ENCODE peak calls at places on chromosomes 2 and 18, in six cellular contexts. One of them, this sample, is unnamed.

GRCh38 chr2:56118474-56118873 is 65.3 kb upstream of the CCDC85A start:
- DNase-seq in posterior cingulate gyrus: no peak
- DNase-seq in adrenal gland: no peak
- DNase-seq in WTC11: no peak
- DNase-seq in HTR-8/SVneo: no peak
- DNase-seq in AG09319: no peak
- DNase-seq in this sample: no peak

GRCh38 chr2:241298554-241299165 is 16.8 kb downstream of the HDLBP start:
- DNase-seq in posterior cingulate gyrus: no peak
- DNase-seq in adrenal gland: no peak
- DNase-seq in WTC11: no peak
- DNase-seq in HTR-8/SVneo: no peak
- DNase-seq in AG09319: no peak
- DNase-seq in this sample: peak

GRCh38 chr2:162732946-162733698 is 105.4 kb downstream of the KCNH7 start:
- DNase-seq in posterior cingulate gyrus: no peak
- DNase-seq in adrenal gland: no peak
- DNase-seq in WTC11: no peak
- DNase-seq in HTR-8/SVneo: no peak
- DNase-seq in AG09319: no peak
- DNase-seq in this sample: no peak

GRCh38 chr2:75609937-75610508 is 36.6 kb upstream of the MRPL19 start:
- DNase-seq in posterior cingulate gyrus: no peak
- DNase-seq in adrenal gland: no peak
- DNase-seq in WTC11: no peak
- DNase-seq in HTR-8/SVneo: no peak
- DNase-seq in AG09319: no peak
- DNase-seq in this sample: no peak

GRCh38 chr2:215782271-215782670 is 231.1 kb downstream of the MREG start:
- DNase-seq in posterior cingulate gyrus: no peak
- DNase-seq in adrenal gland: no peak
- DNase-seq in WTC11: no peak
- DNase-seq in HTR-8/SVneo: no peak
- DNase-seq in AG09319: no peak
- DNase-seq in this sample: no peak

GRCh38 chr2:144674071-144674470 is 154.2 kb upstream of the ZEB2 start:
- DNase-seq in posterior cingulate gyrus: no peak
- DNase-seq in adrenal gland: no peak
- DNase-seq in WTC11: no peak
- DNase-seq in HTR-8/SVneo: no peak
- DNase-seq in AG09319: no peak
- DNase-seq in this sample: no peak

GRCh38 chr18:45006934-45007333 is 326.2 kb downstream of the SETBP1 start:
- DNase-seq in posterior cingulate gyrus: no peak
- DNase-seq in adrenal gland: no peak
- DNase-seq in WTC11: no peak
- DNase-seq in HTR-8/SVneo: no peak
- DNase-seq in AG09319: no peak
- DNase-seq in this sample: no peak

GRCh38 chr2:47401789-47402554 is 984 bp upstream of the MSH2 start:
- DNase-seq in posterior cingulate gyrus: no peak
- DNase-seq in adrenal gland: no peak
- DNase-seq in WTC11: peak
- DNase-seq in HTR-8/SVneo: no peak
- DNase-seq in AG09319: no peak
- DNase-seq in this sample: no peak

GRCh38 chr2:107591541-107591940 is 235.2 kb upstream of the RGPD4 start:
- DNase-seq in posterior cingulate gyrus: no peak
- DNase-seq in adrenal gland: no peak
- DNase-seq in WTC11: no peak
- DNase-seq in HTR-8/SVneo: no peak
- DNase-seq in AG09319: no peak
- DNase-seq in this sample: no peak

GRCh38 chr2:84033347-84033974 is 425.6 kb downstream of the SUCLG1 start:
- DNase-seq in posterior cingulate gyrus: no peak
- DNase-seq in adrenal gland: no peak
- DNase-seq in WTC11: no peak
- DNase-seq in HTR-8/SVneo: no peak
- DNase-seq in AG09319: no peak
- DNase-seq in this sample: no peak

GRCh38 chr2:188975497-188976102 is 1.4 kb downstream of the COL3A1 start:
- DNase-seq in posterior cingulate gyrus: no peak
- DNase-seq in adrenal gland: no peak
- DNase-seq in WTC11: no peak
- DNase-seq in HTR-8/SVneo: no peak
- DNase-seq in AG09319: peak
- DNase-seq in this sample: no peak

GRCh38 chr2:144770616-144771230 is 250.8 kb upstream of the ZEB2 start:
- DNase-seq in posterior cingulate gyrus: no peak
- DNase-seq in adrenal gland: no peak
- DNase-seq in WTC11: no peak
- DNase-seq in HTR-8/SVneo: no peak
- DNase-seq in AG09319: no peak
- DNase-seq in this sample: no peak

GRCh38 chr18:22113144-22113813 is 56.1 kb upstream of the GATA6 start:
- DNase-seq in posterior cingulate gyrus: no peak
- DNase-seq in adrenal gland: peak
- DNase-seq in WTC11: no peak
- DNase-seq in HTR-8/SVneo: no peak
- DNase-seq in AG09319: no peak
- DNase-seq in this sample: no peak

GRCh38 chr18:76564117-76564516 is 69.1 kb upstream of the ZNF516 start:
- DNase-seq in posterior cingulate gyrus: no peak
- DNase-seq in adrenal gland: no peak
- DNase-seq in WTC11: no peak
- DNase-seq in HTR-8/SVneo: peak
- DNase-seq in AG09319: no peak
- DNase-seq in this sample: no peak

GRCh38 chr2:165239230-165239629 is at the start of gene SCN2A:
- DNase-seq in posterior cingulate gyrus: no peak
- DNase-seq in adrenal gland: peak
- DNase-seq in WTC11: no peak
- DNase-seq in HTR-8/SVneo: peak
- DNase-seq in AG09319: peak
- DNase-seq in this sample: no peak

GRCh38 chr18:59631583-59632181 is 65.5 kb downstream of the CCBE1 start:
- DNase-seq in posterior cingulate gyrus: no peak
- DNase-seq in adrenal gland: no peak
- DNase-seq in WTC11: peak
- DNase-seq in HTR-8/SVneo: peak
- DNase-seq in AG09319: no peak
- DNase-seq in this sample: no peak

GRCh38 chr2:188414412-188414811 is 122.7 kb downstream of the GULP1 start:
- DNase-seq in posterior cingulate gyrus: no peak
- DNase-seq in adrenal gland: no peak
- DNase-seq in WTC11: no peak
- DNase-seq in HTR-8/SVneo: peak
- DNase-seq in AG09319: peak
- DNase-seq in this sample: no peak

GRCh38 chr2:157692768-157693167 is 64.1 kb upstream of the ACVR1C start:
- DNase-seq in posterior cingulate gyrus: no peak
- DNase-seq in adrenal gland: no peak
- DNase-seq in WTC11: no peak
- DNase-seq in HTR-8/SVneo: peak
- DNase-seq in AG09319: no peak
- DNase-seq in this sample: no peak

GRCh38 chr2:54803783-54804758 is 80.6 kb downstream of the EML6 start:
- DNase-seq in posterior cingulate gyrus: no peak
- DNase-seq in adrenal gland: no peak
- DNase-seq in WTC11: no peak
- DNase-seq in HTR-8/SVneo: no peak
- DNase-seq in AG09319: no peak
- DNase-seq in this sample: no peak

GRCh38 chr2:232741284-232741683 is 35.1 kb downstream of the KCNJ13 start:
- DNase-seq in posterior cingulate gyrus: no peak
- DNase-seq in adrenal gland: no peak
- DNase-seq in WTC11: no peak
- DNase-seq in HTR-8/SVneo: no peak
- DNase-seq in AG09319: no peak
- DNase-seq in this sample: no peak

GRCh38 chr2:71684226-71685072 is 231.1 kb downstream of the DYSF start:
- DNase-seq in posterior cingulate gyrus: peak
- DNase-seq in adrenal gland: no peak
- DNase-seq in WTC11: no peak
- DNase-seq in HTR-8/SVneo: no peak
- DNase-seq in AG09319: no peak
- DNase-seq in this sample: no peak

GRCh38 chr2:219706823-219707281 is 79.4 kb downstream of the SLC4A3 start:
- DNase-seq in posterior cingulate gyrus: no peak
- DNase-seq in adrenal gland: no peak
- DNase-seq in WTC11: no peak
- DNase-seq in HTR-8/SVneo: peak
- DNase-seq in AG09319: no peak
- DNase-seq in this sample: no peak

GRCh38 chr2:47530105-47530504 is 127.1 kb downstream of the MSH2 start:
- DNase-seq in posterior cingulate gyrus: no peak
- DNase-seq in adrenal gland: no peak
- DNase-seq in WTC11: no peak
- DNase-seq in HTR-8/SVneo: no peak
- DNase-seq in AG09319: no peak
- DNase-seq in this sample: no peak

GRCh38 chr18:32011193-32011592 is 7.4 kb upstream of the RNF125 start:
- DNase-seq in posterior cingulate gyrus: no peak
- DNase-seq in adrenal gland: no peak
- DNase-seq in WTC11: no peak
- DNase-seq in HTR-8/SVneo: no peak
- DNase-seq in AG09319: no peak
- DNase-seq in this sample: no peak

GRCh38 chr2:99960724-99961566 is 181.4 kb downstream of the AFF3 start:
- DNase-seq in posterior cingulate gyrus: peak
- DNase-seq in adrenal gland: peak
- DNase-seq in WTC11: no peak
- DNase-seq in HTR-8/SVneo: no peak
- DNase-seq in AG09319: no peak
- DNase-seq in this sample: no peak

GRCh38 chr2:3257166-3257565 is 120.5 kb downstream of the EIPR1 start:
- DNase-seq in posterior cingulate gyrus: peak
- DNase-seq in adrenal gland: peak
- DNase-seq in WTC11: peak
- DNase-seq in HTR-8/SVneo: no peak
- DNase-seq in AG09319: no peak
- DNase-seq in this sample: no peak

GRCh38 chr2:207276858-207277257 is 111.1 kb upstream of the KLF7 start:
- DNase-seq in posterior cingulate gyrus: no peak
- DNase-seq in adrenal gland: no peak
- DNase-seq in WTC11: no peak
- DNase-seq in HTR-8/SVneo: no peak
- DNase-seq in AG09319: no peak
- DNase-seq in this sample: no peak

GRCh38 chr18:49747876-49748275 is 65.5 kb downstream of the ACAA2 start:
- DNase-seq in posterior cingulate gyrus: no peak
- DNase-seq in adrenal gland: no peak
- DNase-seq in WTC11: no peak
- DNase-seq in HTR-8/SVneo: no peak
- DNase-seq in AG09319: no peak
- DNase-seq in this sample: no peak

GRCh38 chr2:16617282-16618266 is 48.1 kb downstream of the CYRIA start:
- DNase-seq in posterior cingulate gyrus: no peak
- DNase-seq in adrenal gland: peak
- DNase-seq in WTC11: peak
- DNase-seq in HTR-8/SVneo: peak
- DNase-seq in AG09319: no peak
- DNase-seq in this sample: no peak

GRCh38 chr2:46719499-46719898 is 196.1 kb downstream of the MCFD2 start:
- DNase-seq in posterior cingulate gyrus: no peak
- DNase-seq in adrenal gland: no peak
- DNase-seq in WTC11: no peak
- DNase-seq in HTR-8/SVneo: no peak
- DNase-seq in AG09319: no peak
- DNase-seq in this sample: no peak

GRCh38 chr2:226891780-226892590 is 56.1 kb downstream of the RHBDD1 start:
- DNase-seq in posterior cingulate gyrus: no peak
- DNase-seq in adrenal gland: no peak
- DNase-seq in WTC11: no peak
- DNase-seq in HTR-8/SVneo: no peak
- DNase-seq in AG09319: peak
- DNase-seq in this sample: no peak

GRCh38 chr18:59748628-59749360 is 51.6 kb upstream of the CCBE1 start:
- DNase-seq in posterior cingulate gyrus: no peak
- DNase-seq in adrenal gland: no peak
- DNase-seq in WTC11: no peak
- DNase-seq in HTR-8/SVneo: peak
- DNase-seq in AG09319: peak
- DNase-seq in this sample: no peak

GRCh38 chr2:105254520-105255210 is 13.1 kb downstream of the GPR45 start:
- DNase-seq in posterior cingulate gyrus: no peak
- DNase-seq in adrenal gland: no peak
- DNase-seq in WTC11: no peak
- DNase-seq in HTR-8/SVneo: no peak
- DNase-seq in AG09319: no peak
- DNase-seq in this sample: no peak

GRCh38 chr2:39640107-39640506 is 25.6 kb upstream of the TMEM178A start:
- DNase-seq in posterior cingulate gyrus: peak
- DNase-seq in adrenal gland: peak
- DNase-seq in WTC11: no peak
- DNase-seq in HTR-8/SVneo: no peak
- DNase-seq in AG09319: no peak
- DNase-seq in this sample: no peak